ENCODE peak calls at places on chromosomes 3 and 15, in four cellular contexts. T is K562, W is HepG2, H is GM12878. O is an unnamed sample.

GRCh38 chr3:147886889-147887288 is 477.7 kb downstream of the ZIC1 start:
- DNase-seq in T (no peak), W (no peak), H (no peak), O (no peak)

GRCh38 chr3:127238602-127239001 is 45.7 kb downstream of the PRR23E start:
- DNase-seq in T (no peak), W (no peak), H (no peak), O (no peak)

GRCh38 chr15:49495993-49496747 is 73.1 kb downstream of the FGF7 start:
- DNase-seq in T (no peak), W (no peak), H (no peak), O (no peak)

GRCh38 chr3:167228135-167228534 is 152.0 kb downstream of the ZBBX start:
- DNase-seq in T (no peak), W (no peak), H (no peak), O (no peak)

GRCh38 chr3:280691-281090 is 84.1 kb downstream of the CHL1 start:
- DNase-seq in T (no peak), W (no peak), H (no peak), O (no peak)

GRCh38 chr3:154144825-154145465 is 23.8 kb downstream of the ARHGEF26 start:
- DNase-seq in T (no peak), W (no peak), H (no peak), O (no peak)

GRCh38 chr3:308597-309321 is 112.2 kb downstream of the CHL1 start:
- DNase-seq in T (no peak), W (no peak), H (no peak), O (no peak)

GRCh38 chr15:43769584-43770228 is 7.1 kb downstream of the ELL3 start:
- DNase-seq in T (peak), W (peak), H (no peak), O (peak)

GRCh38 chr3:175980731-175981130 is 1121.6 kb downstream of the NAALADL2 start:
- DNase-seq in T (no peak), W (no peak), H (no peak), O (no peak)

GRCh38 chr15:88704791-88705768 is 66.3 kb downstream of the ISG20 start:
- DNase-seq in T (no peak), W (no peak), H (no peak), O (no peak)

GRCh38 chr3:64972793-64973192 is 285.0 kb upstream of the ADAMTS9 start:
- DNase-seq in T (no peak), W (no peak), H (no peak), O (no peak)

GRCh38 chr3:188497021-188497420 is 343.1 kb downstream of the LPP start:
- DNase-seq in T (no peak), W (no peak), H (no peak), O (no peak)

GRCh38 chr3:114120211-114120610 is 58.6 kb downstream of the DRD3 start:
- DNase-seq in T (no peak), W (no peak), H (no peak), O (no peak)

GRCh38 chr3:94310736-94311135 is 247.9 kb downstream of the NSUN3 start:
- DNase-seq in T (no peak), W (no peak), H (no peak), O (no peak)

GRCh38 chr3:70531838-70532489 is 219.5 kb upstream of the MDFIC2 start:
- DNase-seq in T (no peak), W (no peak), H (no peak), O (no peak)

GRCh38 chr3:186598108-186598784 is 14.6 kb upstream of the AHSG start:
- DNase-seq in T (no peak), W (peak), H (no peak), O (no peak)

GRCh38 chr3:48982686-48983085 is 7.4 kb upstream of the P4HTM start:
- DNase-seq in T (no peak), W (no peak), H (no peak), O (no peak)

GRCh38 chr15:48975713-48976419 is 12.1 kb upstream of the SHC4 start:
- DNase-seq in T (peak), W (peak), H (no peak), O (peak)

GRCh38 chr3:143634991-143635390 is 213.3 kb downstream of the SLC9A9 start:
- DNase-seq in T (no peak), W (no peak), H (no peak), O (no peak)

GRCh38 chr3:180176059-180176458 is 139.3 kb upstream of the PEX5L start:
- DNase-seq in T (no peak), W (no peak), H (no peak), O (no peak)

GRCh38 chr15:73748731-73749130 is 4.4 kb downstream of the INSYN1 start:
- DNase-seq in T (no peak), W (no peak), H (no peak), O (no peak)

GRCh38 chr15:47460775-47461174 is 256.5 kb upstream of the SEMA6D start:
- DNase-seq in T (no peak), W (no peak), H (no peak), O (no peak)

GRCh38 chr3:135238866-135239434 is 443.9 kb downstream of the EPHB1 start:
- DNase-seq in T (no peak), W (no peak), H (no peak), O (no peak)

GRCh38 chr3:178474526-178474925 is 61.7 kb upstream of the KCNMB2 start:
- DNase-seq in T (no peak), W (no peak), H (no peak), O (no peak)

GRCh38 chr3:32325957-32326356 is 65.7 kb upstream of the CMTM7 start:
- DNase-seq in T (no peak), W (no peak), H (no peak), O (no peak)

GRCh38 chr3:194518652-194519051 is 31.9 kb upstream of the ATP13A3 start:
- DNase-seq in T (no peak), W (no peak), H (no peak), O (no peak)

GRCh38 chr15:65533057-65533752 is 2.9 kb downstream of the HACD3 start:
- DNase-seq in T (no peak), W (no peak), H (no peak), O (no peak)

GRCh38 chr3:100254168-100254777 is 6.5 kb upstream of the TBC1D23 start:
- DNase-seq in T (peak), W (peak), H (no peak), O (peak)

GRCh38 chr3:34568766-34569165 is 770.3 kb downstream of the PDCD6IP start:
- DNase-seq in T (no peak), W (no peak), H (no peak), O (no peak)

GRCh38 chr3:137768361-137769320 is 4.5 kb downstream of the SOX14 start:
- DNase-seq in T (no peak), W (no peak), H (no peak), O (peak)

GRCh38 chr3:137768021-137768360 is 3.9 kb downstream of the SOX14 start:
- DNase-seq in T (no peak), W (no peak), H (no peak), O (peak)

GRCh38 chr3:137766069-137766960 is 2.2 kb downstream of the SOX14 start:
- DNase-seq in T (no peak), W (no peak), H (no peak), O (no peak)

GRCh38 chr3:137765310-137766033 is 1.4 kb downstream of the SOX14 start:
- DNase-seq in T (no peak), W (no peak), H (no peak), O (peak)

GRCh38 chr3:137767146-137768020 is 3.3 kb downstream of the SOX14 start:
- DNase-seq in T (no peak), W (no peak), H (no peak), O (peak)
- TF ChIP-seq CBX5 in T (no peak), W (no peak), H (no peak), O (no peak)

GRCh38 chr3:67704322-67704721 is 49.9 kb upstream of the SUCLG2 start:
- DNase-seq in T (no peak), W (no peak), H (no peak), O (no peak)

GRCh38 chr3:67710396-67710795 is 56.0 kb upstream of the SUCLG2 start:
- DNase-seq in T (no peak), W (no peak), H (no peak), O (no peak)

GRCh38 chr3:67706934-67707333 is 52.5 kb upstream of the SUCLG2 start:
- DNase-seq in T (no peak), W (peak), H (no peak), O (no peak)
- TF ChIP-seq CBX5 in T (no peak), W (no peak), H (no peak), O (no peak)

DNA sequence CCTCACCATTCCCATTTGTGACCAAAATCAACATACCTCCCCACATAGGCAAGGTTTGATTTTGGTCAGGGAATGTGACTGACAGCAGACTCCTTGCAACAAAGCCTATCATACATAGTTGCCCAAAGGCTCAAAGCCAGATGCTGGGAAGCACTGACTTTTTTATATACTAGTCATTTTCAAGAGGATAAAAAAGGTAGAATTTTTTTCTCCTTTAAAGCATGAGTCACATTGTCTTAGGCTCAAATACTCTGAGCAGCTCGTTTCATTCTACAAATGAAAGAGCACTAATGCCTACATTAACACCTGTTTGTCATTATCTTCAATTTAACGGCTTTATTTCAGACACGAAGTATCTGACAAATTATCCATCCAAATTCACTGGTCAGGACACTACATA is 36.2 kb downstream of the ICE2 start:
- DNase-seq in T (no peak), W (no peak), H (no peak), O (no peak)
- TF ChIP-seq CBX5 in T (no peak), W (no peak), H (no peak), O (no peak)

GRCh38 chr15:63974036-63974435 is 72.2 kb downstream of the DAPK2 start:
- DNase-seq in T (no peak), W (no peak), H (no peak), O (no peak)
- TF ChIP-seq CBX5 in T (no peak), W (no peak), H (no peak), O (no peak)

GRCh38 chr3:15331072-15331605 is 1.2 kb downstream of the SH3BP5 start:
- DNase-seq in T (no peak), W (no peak), H (no peak), O (no peak)

GRCh38 chr3:15329058-15330005 is 3.1 kb downstream of the SH3BP5 start:
- DNase-seq in T (no peak), W (no peak), H (no peak), O (no peak)

GRCh38 chr3:15331606-15332404 is 581 bp downstream of the SH3BP5 start:
- DNase-seq in T (no peak), W (no peak), H (no peak), O (no peak)

GRCh38 chr3:15327941-15328340 is 4.4 kb downstream of the SH3BP5 start:
- DNase-seq in T (no peak), W (no peak), H (no peak), O (no peak)

DNA sequence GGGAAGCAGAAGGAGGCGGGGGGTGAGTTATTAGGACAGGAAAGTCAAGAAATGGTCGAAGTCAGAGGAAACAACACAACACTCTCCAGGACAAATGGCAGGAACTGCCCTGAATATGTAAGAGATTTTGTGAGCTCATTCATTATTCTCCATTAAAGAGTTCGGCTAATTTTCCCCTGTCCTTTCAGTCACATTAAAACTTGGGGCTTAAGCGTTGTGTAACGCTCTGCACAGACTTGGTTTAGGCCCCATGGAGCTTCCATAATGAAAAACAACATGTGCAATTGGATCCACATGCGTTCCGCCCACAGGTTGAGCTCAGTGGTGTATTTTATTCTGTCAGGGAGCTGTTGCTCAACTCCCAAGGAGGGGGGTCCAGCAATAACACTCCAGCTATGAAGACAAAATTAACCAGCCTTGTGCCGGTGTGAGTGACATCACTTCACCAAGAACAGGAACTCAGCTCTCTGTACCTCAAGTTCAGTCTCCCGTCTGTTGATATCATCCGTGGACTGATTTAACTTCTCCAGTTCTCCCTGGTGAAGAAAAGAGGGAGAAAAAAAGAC is 2.3 kb downstream of the SH3BP5 start:
- DNase-seq in T (no peak), W (no peak), H (no peak), O (no peak)
- TF ChIP-seq CBX5 in T (no peak), W (no peak), H (no peak), O (no peak)

DNA sequence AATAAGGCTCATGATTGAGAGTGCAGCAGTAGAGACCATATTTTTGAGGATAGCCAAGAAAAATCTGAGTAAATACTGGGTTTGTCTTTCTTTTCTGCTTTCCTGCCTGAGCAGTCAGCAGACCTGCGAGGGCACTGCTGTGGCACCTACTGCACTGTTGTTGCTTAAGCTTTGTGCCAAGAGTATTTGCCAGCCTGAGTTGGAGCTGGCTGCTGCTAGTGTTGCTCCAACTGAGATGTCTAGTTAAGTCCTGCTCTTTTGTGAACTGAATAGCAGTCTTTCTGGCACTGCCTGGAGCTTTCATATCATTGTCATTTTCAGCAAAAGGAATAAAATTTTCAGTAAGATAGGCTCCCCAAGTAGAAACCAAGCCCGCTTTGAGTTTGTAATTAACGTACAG is 214.5 kb upstream of the P2RY1 start:
- DNase-seq in T (no peak), W (no peak), H (no peak), O (no peak)
- TF ChIP-seq CBX5 in T (no peak), W (no peak), H (no peak), O (no peak)

GRCh38 chr3:67884345-67884744 is 229.9 kb upstream of the SUCLG2 start:
- DNase-seq in T (no peak), W (no peak), H (no peak), O (no peak)
- TF ChIP-seq CBX5 in T (no peak), W (no peak), H (no peak), O (no peak)

GRCh38 chr3:195692781-195693427 is 27.9 kb upstream of the MUC20 start:
- DNase-seq in T (no peak), W (no peak), H (no peak), O (no peak)

GRCh38 chr3:195696632-195697278 is 24.0 kb upstream of the MUC20 start:
- DNase-seq in T (peak), W (no peak), H (no peak), O (no peak)

GRCh38 chr3:195692361-195692700 is 28.4 kb upstream of the MUC20 start:
- DNase-seq in T (no peak), W (no peak), H (no peak), O (no peak)

GRCh38 chr3:195690951-195691350 is 29.8 kb upstream of the MUC20 start:
- DNase-seq in T (no peak), W (no peak), H (no peak), O (no peak)

DNA sequence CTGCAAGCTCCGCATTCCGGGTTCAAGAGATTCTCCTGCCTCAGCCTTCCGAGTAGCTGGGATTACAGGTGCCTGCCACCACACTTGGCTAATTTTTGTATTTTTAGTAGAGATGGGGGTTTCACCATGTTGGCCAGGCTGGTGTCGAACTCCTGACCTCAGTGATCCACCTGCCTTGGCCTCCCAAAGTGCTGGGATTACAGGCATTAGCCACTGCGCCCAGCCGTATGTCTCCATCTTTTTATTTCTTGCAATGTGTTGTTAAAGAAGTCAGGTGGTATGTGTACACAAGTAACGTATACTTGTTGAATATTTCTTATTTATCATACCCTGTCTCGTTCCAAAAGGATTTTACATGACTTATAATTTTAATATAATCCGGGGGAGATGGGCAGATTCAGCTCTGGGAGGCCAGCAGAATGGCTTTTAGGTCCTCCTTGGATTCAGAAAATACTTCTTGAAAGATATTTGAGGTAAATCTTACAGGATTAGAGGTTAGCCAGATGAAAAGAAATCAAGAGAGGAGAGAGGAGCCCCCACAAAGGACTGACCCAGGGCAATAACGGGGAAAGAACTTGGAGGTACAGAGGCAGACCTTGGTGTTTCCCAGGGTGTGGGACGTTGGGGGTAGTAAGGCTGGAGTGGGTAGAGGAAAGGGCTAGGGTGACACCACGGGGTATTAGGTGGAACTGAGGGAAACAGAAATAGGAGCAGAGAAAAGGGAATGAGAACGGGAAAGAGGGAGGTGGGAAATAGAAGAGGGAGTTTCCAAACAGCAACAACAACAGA is 27.2 kb upstream of the MUC20 start:
- DNase-seq in T (no peak), W (no peak), H (no peak), O (no peak)
- TF ChIP-seq CBX5 in T (no peak), W (no peak), H (no peak), O (no peak)